ENCODE peak calls at places on chromosomes 2 and 18, in seven cellular contexts. Y is SK-N-SH, N is left ventricle myocardium inferior, B is cardiac muscle cell, J is tibial artery, G is right atrium auricular region, Q is GM23248. S is an unnamed sample.

GRCh38 chr2:217934321-217935131 is 68.3 kb downstream of the TNS1 start:
- DNase-seq in Y (no peak), Q (peak; percentile 98), J (peak; percentile 79), G (peak; percentile 89), B (no peak), N (peak; percentile 73), S (peak; percentile 80)

GRCh38 chr2:69138247-69138754 is 125.3 kb downstream of the ANTXR1 start:
- DNase-seq in B (no peak), Q (peak; percentile 88), J (no peak), Y (no peak), N (no peak), G (no peak), S (no peak)

GRCh38 chr18:49238433-49239042 is 221.9 kb downstream of the DYM start:
- DNase-seq in Y (peak; percentile 44), N (no peak), J (no peak), Q (peak; percentile 68), B (peak; percentile 55), G (no peak), S (no peak)

GRCh38 chr2:30601375-30601774 is 154.3 kb downstream of the LCLAT1 start:
- DNase-seq in Q (no peak), J (no peak), G (no peak), Y (no peak), N (no peak), B (no peak), S (no peak)

GRCh38 chr2:166764702-166765101 is 123.6 kb upstream of the XIRP2 start:
- DNase-seq in B (no peak), Y (no peak), N (no peak), G (no peak), J (no peak), Q (no peak), S (no peak)

GRCh38 chr2:28341208-28341891 is 51.3 kb upstream of the FOSL2 start:
- DNase-seq in B (no peak), G (no peak), N (no peak), J (no peak), Y (no peak), Q (peak; percentile 60), S (peak; percentile 67)

GRCh38 chr18:6557470-6558245 is 142.9 kb upstream of the L3MBTL4 start:
- DNase-seq in B (no peak), N (no peak), Y (peak; percentile 78), G (no peak), Q (no peak), J (peak; percentile 28), S (no peak)

GRCh38 chr2:157925071-157925470 is 48.9 kb upstream of the ACVR1 start:
- DNase-seq in B (no peak), N (no peak), J (no peak), Y (no peak), G (no peak), Q (no peak), S (no peak)

GRCh38 chr2:231398585-231398984 is 3.1 kb downstream of the B3GNT7 start:
- DNase-seq in Q (no peak), B (no peak), N (no peak), G (no peak), J (no peak), Y (no peak), S (no peak)

GRCh38 chr18:49786019-49786720 is 27.2 kb downstream of the ACAA2 start:
- DNase-seq in G (no peak), B (no peak), N (no peak), Q (no peak), J (no peak), Y (no peak), S (no peak)

GRCh38 chr2:46313063-46313462 is 15.9 kb downstream of the EPAS1 start:
- DNase-seq in J (no peak), G (peak; percentile 58), Y (no peak), B (no peak), N (no peak), Q (no peak), S (no peak)

GRCh38 chr2:193331701-193332100 is 1137.0 kb upstream of the TMEFF2 start:
- DNase-seq in Y (no peak), Q (no peak), J (no peak), B (no peak), N (no peak), G (no peak), S (no peak)

GRCh38 chr2:214066847-214067246 is 344.0 kb upstream of the VWC2L start:
- DNase-seq in Q (no peak), Y (no peak), J (no peak), B (no peak), N (no peak), G (no peak), S (no peak)

DNA sequence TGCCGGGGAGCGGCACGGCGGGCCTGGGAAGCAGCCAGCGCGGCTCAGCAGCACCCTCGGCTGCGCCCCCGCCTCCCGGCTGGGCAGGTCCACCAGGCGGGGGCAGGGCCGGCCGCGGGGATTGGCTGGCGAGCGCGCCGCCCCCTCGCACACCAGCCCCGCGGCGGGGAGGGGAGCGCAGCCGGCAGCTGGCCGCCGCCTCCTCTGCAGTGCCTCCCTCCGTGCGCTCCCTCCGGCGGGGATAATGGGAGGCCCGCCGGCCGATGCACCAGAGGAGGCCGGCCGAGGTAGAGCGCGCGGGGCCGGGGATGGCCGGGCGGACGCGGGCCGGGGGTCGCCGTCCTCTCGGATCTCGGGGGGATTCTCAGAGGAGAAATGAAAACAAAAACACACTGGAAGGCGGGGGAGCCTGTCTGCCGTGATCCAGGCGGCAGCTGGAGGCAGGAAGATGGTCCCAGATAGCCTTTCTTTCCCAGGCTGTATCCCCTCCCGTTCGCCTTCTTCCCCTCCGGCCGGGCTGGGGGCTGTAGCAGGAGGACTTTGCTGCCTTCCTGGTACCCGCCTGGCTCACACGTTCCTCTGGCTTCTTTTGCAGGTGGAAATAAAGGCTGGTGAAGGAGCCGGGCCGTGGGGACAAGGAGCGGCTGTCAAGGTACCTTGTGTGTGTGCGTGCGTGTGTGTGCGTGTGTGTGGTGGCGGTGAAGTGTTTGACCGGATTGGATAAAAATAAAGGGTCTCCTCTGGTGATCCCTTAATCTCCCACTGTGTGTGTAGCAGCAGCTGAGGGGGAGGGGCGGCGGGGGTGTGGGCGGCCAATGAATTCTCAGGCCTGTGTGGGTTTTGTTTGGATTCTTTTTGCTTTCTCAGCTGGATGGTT is 18.0 kb downstream of the TET3 start:
- DNase-seq in Y (peak; percentile 98), B (peak; percentile 94), Q (peak; percentile 96), G (peak; percentile 75), N (peak; percentile 88), J (peak; percentile 85), S (peak; percentile 88)
- H3K9me3 ChIP-seq in Y (no peaks in the 10 kb centered on the region), B (no peaks in the 10 kb centered on the region), Q (no peaks in the 10 kb centered on the region), G (no peaks in the 10 kb centered on the region), N (no peaks in the 10 kb centered on the region), J (no peaks in the 10 kb centered on the region), S (no peaks in the 10 kb centered on the region)

GRCh38 chr2:108612514-108613183 is 78.4 kb downstream of the LIMS1 start:
- DNase-seq in G (no peak), J (no peak), Q (no peak), B (no peak), N (no peak), Y (no peak), S (no peak)
- H3K4me1 ChIP-seq in G (peaks cover 48% of the 10 kb centered on the region), J (peaks cover 33% of the 10 kb centered on the region), Q (peaks cover 9% of the 10 kb centered on the region), B (peaks cover 60% of the 10 kb centered on the region), N (peaks cover 68% of the 10 kb centered on the region), Y (peaks cover 15% of the 10 kb centered on the region), S (peaks cover 3% of the 10 kb centered on the region)

DNA sequence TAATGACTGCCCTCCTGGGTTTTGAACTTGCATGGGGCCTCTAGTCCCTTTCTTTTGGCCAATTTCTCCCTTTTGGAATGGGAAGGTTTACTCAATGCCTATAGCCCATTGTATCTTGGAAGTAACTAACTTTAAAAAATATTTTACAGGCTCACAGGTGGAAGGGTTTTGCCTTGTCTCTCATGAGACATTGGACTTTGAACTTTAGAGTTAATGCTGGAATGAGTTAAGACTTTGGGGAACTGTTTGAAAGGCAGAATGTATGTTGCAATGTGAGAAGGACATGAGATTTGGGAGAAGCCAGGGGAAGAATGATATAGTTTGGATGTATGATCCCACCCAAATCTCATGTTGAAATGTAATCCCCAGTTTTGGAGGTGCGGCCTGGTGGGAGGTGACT is 17.5 kb upstream of the TBC1D8 start:
- DNase-seq in B (no peak), G (no peak), Q (no peak), J (no peak), N (no peak), Y (no peak), S (no peak)
- H3K9me3 ChIP-seq in B (no peaks in the 10 kb centered on the region), G (no peaks in the 10 kb centered on the region), Q (no peaks in the 10 kb centered on the region), J (no peaks in the 10 kb centered on the region), N (peaks cover 26% of the 10 kb centered on the region), Y (no peaks in the 10 kb centered on the region), S (no peaks in the 10 kb centered on the region)

DNA sequence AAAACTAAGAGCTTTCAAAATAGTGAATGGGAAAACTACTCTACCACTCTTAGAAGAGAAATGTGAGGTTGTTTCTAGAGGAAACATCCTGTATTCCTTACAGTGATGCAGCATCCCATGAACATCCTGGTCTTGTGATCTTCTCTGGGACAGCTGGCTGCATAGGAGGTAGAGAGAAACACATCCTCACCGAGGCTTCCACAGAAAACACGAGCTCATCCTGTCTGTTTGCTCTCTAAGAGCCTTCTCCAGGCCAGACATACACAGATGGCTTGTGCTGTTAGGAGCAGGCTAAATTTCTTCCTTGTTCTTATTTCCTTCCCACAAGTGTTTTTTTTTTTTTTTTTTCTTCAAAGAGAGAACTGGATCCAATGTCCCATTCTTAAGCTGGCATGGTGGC is 14.7 kb upstream of the FZD7 start:
- DNase-seq in G (no peak), J (no peak), B (no peak), Y (no peak), Q (no peak), N (no peak), S (no peak)
- H3K4me1 ChIP-seq in G (peaks cover 35% of the 10 kb centered on the region), J (peaks cover 7% of the 10 kb centered on the region), B (no peaks in the 10 kb centered on the region), Y (peaks cover 12% of the 10 kb centered on the region), Q (no peaks in the 10 kb centered on the region), N (peaks cover 62% of the 10 kb centered on the region), S (peaks cover 5% of the 10 kb centered on the region)

GRCh38 chr18:22539045-22539444 is 121.3 kb upstream of the CTAGE1 start:
- DNase-seq in Y (no peak), Q (peak; percentile 48), G (peak; percentile 84), J (peak; percentile 92), B (no peak), N (peak; percentile 70), S (peak; percentile 79)
- H3K9me3 ChIP-seq in Y (no peaks in the 10 kb centered on the region), Q (no peaks in the 10 kb centered on the region), G (no peaks in the 10 kb centered on the region), J (no peaks in the 10 kb centered on the region), B (no peaks in the 10 kb centered on the region), N (no peaks in the 10 kb centered on the region), S (no peaks in the 10 kb centered on the region)

S was measured in right cardiac atrium.